ENCODE peak calls at places on chromosomes 13 and 19, in ten cellular contexts. C is COR-L47; E is caudate nucleus; H is PC-3; N is mammary epithelial cell; M is kidney tubule cell; B is activated CD4-positive, alpha-beta T cell treated with anti-CD3 and anti-CD28 coated beads, Interleukin-2, amount 50 U/mL, for 1 hour; T is AG04450; W is stimulated activated CD4-positive, alpha-beta T cell treated with anti-CD3 and anti-CD28 coated beads, Interleukin-15, amount 100 ng/mL, for 1 hour; P is MM.1S. S is an unnamed sample.

GRCh38 chr13:71661921-71662320 is 205.1 kb downstream of the DACH1 start:
- DNase-seq in N (no peak), M (no peak), E (no peak), B (no peak), H (peak), W (no peak), T (no peak), C (no peak), P (no peak), S (no peak)

GRCh38 chr13:43838909-43839308 is 40.6 kb downstream of the CCDC122 start:
- DNase-seq in H (no peak), C (no peak), B (no peak), P (no peak), N (no peak), W (no peak), T (no peak), E (no peak), M (no peak), S (peak)

GRCh38 chr13:28568286-28568685 is 73.4 kb upstream of the FLT1 start:
- DNase-seq in W (no peak), P (no peak), C (no peak), T (peak), E (peak), B (no peak), N (no peak), H (no peak), M (no peak), S (no peak)

GRCh38 chr13:24618219-24618955 is 61.8 kb upstream of the ATP12A start:
- DNase-seq in T (no peak), C (no peak), M (peak), N (no peak), B (peak), E (no peak), H (no peak), W (peak), P (no peak), S (no peak)

GRCh38 chr13:83941669-83942335 is 59.5 kb upstream of the SLITRK1 start:
- DNase-seq in B (no peak), C (no peak), E (no peak), W (no peak), M (no peak), P (no peak), T (no peak), N (peak), H (no peak), S (no peak)

GRCh38 chr13:103510007-103510406 is 443.8 kb upstream of the SLC10A2 start:
- DNase-seq in B (no peak), E (no peak), C (no peak), H (no peak), P (no peak), T (no peak), N (no peak), W (no peak), M (no peak), S (no peak)

GRCh38 chr13:19960673-19961015 is 2.1 kb downstream of the ZMYM2 start:
- DNase-seq in M (no peak), H (no peak), C (no peak), T (no peak), N (peak), P (peak), E (no peak), B (no peak), W (no peak), S (no peak)

GRCh38 chr13:30103161-30103858 is 204.0 kb downstream of the KATNAL1 start:
- DNase-seq in T (no peak), H (no peak), N (no peak), M (no peak), W (no peak), P (no peak), B (no peak), C (no peak), E (no peak), S (no peak)

GRCh38 chr19:3556978-3557460 is 367 bp downstream of the MFSD12 start:
- DNase-seq in M (peak), W (peak), B (peak), H (peak), P (peak), N (peak), T (no peak), C (peak), E (no peak), S (no peak)

GRCh38 chr13:88068975-88069374 is 397.8 kb downstream of the SLITRK5 start:
- DNase-seq in C (no peak), P (no peak), N (no peak), H (peak), T (no peak), M (no peak), B (no peak), W (no peak), E (no peak), S (no peak)

GRCh38 chr19:53432088-53432661 is 391 bp downstream of the ZNF761 start:
- DNase-seq in B (no peak), M (peak), E (no peak), P (no peak), W (no peak), C (no peak), H (peak), T (no peak), N (peak), S (no peak)

GRCh38 chr13:94968040-94968756 is 255.9 kb upstream of the SOX21 start:
- DNase-seq in W (no peak), B (no peak), T (no peak), P (no peak), H (no peak), E (peak), N (no peak), C (no peak), M (no peak), S (no peak)

GRCh38 chr19:17834350-17835181 is 13.2 kb downstream of the JAK3 start:
- DNase-seq in C (no peak), M (no peak), N (no peak), H (no peak), W (no peak), E (no peak), P (no peak), T (no peak), B (no peak), S (no peak)

GRCh38 chr19:40673377-40673776 is 17.1 kb downstream of the NUMBL start:
- DNase-seq in N (no peak), E (no peak), C (no peak), H (no peak), W (no peak), M (no peak), T (no peak), B (no peak), P (no peak), S (no peak)

GRCh38 chr19:4140237-4140711 is 13.2 kb upstream of the CREB3L3 start:
- DNase-seq in W (no peak), M (peak), H (peak), N (peak), B (no peak), P (peak), C (peak), T (peak), E (no peak), S (no peak)

GRCh38 chr19:1264801-1265610 is 4.1 kb upstream of the CIRBP start:
- DNase-seq in H (peak), T (no peak), P (no peak), E (no peak), W (no peak), M (peak), N (peak), B (no peak), C (no peak), S (no peak)

GRCh38 chr13:71785361-71785760 is 81.6 kb downstream of the DACH1 start:
- DNase-seq in N (no peak), H (no peak), T (no peak), E (no peak), C (no peak), M (no peak), P (no peak), W (no peak), B (no peak), S (no peak)

GRCh38 chr19:17967258-17968051 is 548 bp downstream of the KCNN1 start:
- DNase-seq in T (no peak), W (no peak), H (no peak), E (no peak), M (no peak), P (no peak), B (no peak), N (no peak), C (peak), S (no peak)

GRCh38 chr19:16398530-16399241 is 73.1 kb downstream of the EPS15L1 start:
- DNase-seq in H (no peak), P (no peak), E (no peak), T (no peak), C (peak), N (no peak), B (no peak), M (no peak), W (no peak), S (no peak)

GRCh38 chr13:94311893-94312292 is 167.6 kb downstream of the DCT start:
- DNase-seq in N (no peak), W (no peak), B (no peak), T (no peak), M (no peak), C (no peak), H (no peak), P (no peak), E (no peak), S (no peak)

GRCh38 chr19:8113017-8113416 is 36.4 kb downstream of the FBN3 start:
- DNase-seq in C (no peak), E (no peak), T (no peak), B (no peak), N (peak), P (no peak), M (no peak), W (no peak), H (peak), S (no peak)

GRCh38 chr13:35926859-35927530 is 204.2 kb downstream of the DCLK1 start:
- DNase-seq in W (no peak), C (no peak), M (peak), E (no peak), H (no peak), P (no peak), N (no peak), T (no peak), B (no peak), S (no peak)